ENCODE peak calls at places on chromosomes 6 and 20, in six cellular contexts. O is transverse colon, H is esophagus squamous epithelium, N is breast epithelium, S is right lobe of liver, K is A549. V is an unnamed sample.

GRCh38 chr20:24337074-24337473 is 132.4 kb upstream of the SYNDIG1 start:
- DNase-seq in O (no peak), H (no peak), N (no peak), S (no peak), K (no peak), V (no peak)

GRCh38 chr20:56689318-56689717 is 60.2 kb downstream of the TFAP2C start:
- DNase-seq in O (no peak), H (no peak), N (peak), S (no peak), K (no peak), V (no peak)

GRCh38 chr20:19992996-19993908 is 23.9 kb upstream of the NAA20 start:
- DNase-seq in O (no peak), H (no peak), N (peak), S (no peak), K (peak), V (no peak)

GRCh38 chr6:118869350-118869749 is 24.6 kb upstream of the ASF1A start:
- DNase-seq in O (no peak), H (no peak), N (no peak), S (no peak), K (no peak), V (no peak)

GRCh38 chr20:20369353-20370086 is 1.6 kb downstream of the INSM1 start:
- DNase-seq in O (peak), H (no peak), N (no peak), S (no peak), K (no peak), V (no peak)

GRCh38 chr20:20207872-20208271 is 155.5 kb downstream of the CFAP61 start:
- DNase-seq in O (no peak), H (no peak), N (no peak), S (no peak), K (no peak), V (no peak)

GRCh38 chr6:122663981-122664380 is 53.8 kb downstream of the PKIB start:
- DNase-seq in O (no peak), H (no peak), N (no peak), S (no peak), K (no peak), V (no peak)

GRCh38 chr6:142846883-142847287 is 98.1 kb downstream of the HIVEP2 start:
- DNase-seq in O (no peak), H (no peak), N (no peak), S (no peak), K (no peak), V (no peak)

DNA sequence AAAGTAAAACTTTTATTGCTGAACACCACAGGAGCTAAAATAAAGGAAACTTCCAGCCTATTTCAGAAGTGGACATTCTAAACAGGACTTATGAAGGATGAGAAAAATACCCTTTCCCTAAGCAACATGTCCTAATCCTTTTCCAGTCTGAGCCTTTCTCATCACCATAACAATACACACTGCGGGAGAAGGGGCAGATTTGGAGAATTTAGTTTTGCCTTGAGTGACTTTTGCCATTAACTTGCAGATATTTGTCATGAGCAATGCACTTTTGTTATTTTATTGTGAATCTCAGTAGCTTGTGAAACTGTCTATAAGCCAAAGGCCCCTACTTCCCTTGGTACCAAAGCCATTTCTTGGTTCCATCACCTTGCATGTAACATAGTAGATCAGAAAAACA is 53.0 kb upstream of the OLIG3 start:
- DNase-seq in O (no peak), H (no peak), N (no peak), S (no peak), K (no peak), V (no peak)
- H3K27ac ChIP-seq in O (no peak), H (no peak), N (no peak), S (no peak), K (no peak), V (no peak)

DNA sequence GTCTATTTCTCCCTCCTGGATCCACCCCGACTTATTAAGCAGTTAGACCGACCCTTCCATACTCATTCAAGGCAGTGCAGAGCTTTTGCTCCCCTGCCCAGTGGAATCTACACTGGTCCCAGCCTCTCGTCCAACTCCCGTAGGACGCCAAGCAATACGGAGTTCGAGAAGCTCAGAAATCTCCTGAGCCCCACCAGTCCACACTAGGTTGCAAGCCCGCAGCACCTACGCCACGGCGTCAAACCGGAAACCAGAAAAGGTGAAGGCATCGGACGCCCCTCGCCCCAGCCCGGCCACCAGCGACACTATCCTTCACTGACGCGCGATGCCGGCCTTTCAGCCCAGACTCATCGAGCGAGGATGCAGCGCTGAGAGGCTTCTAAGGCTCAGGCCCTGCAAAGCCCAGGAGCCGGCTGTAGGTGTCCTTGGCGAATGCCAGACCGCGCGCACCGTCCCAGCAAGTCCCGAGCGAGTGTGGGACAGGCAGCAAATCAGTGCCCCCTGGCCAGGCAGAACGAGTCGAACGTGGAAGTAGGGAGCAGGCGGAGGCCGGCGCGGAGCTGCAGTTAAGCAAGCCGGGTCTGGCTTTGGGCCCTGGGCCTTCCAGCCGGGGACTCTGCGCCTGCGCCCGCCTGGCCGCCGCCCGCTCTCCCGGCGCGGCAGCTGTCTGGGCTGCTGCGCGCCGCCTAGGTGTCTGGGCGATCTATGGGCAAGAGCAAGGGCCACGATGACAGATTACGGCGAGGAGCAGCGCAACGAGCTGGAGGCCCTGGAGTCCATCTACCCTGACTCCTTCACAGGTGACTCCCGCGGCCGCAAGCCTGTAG is at the start of gene RWDD1:
- DNase-seq in O (peak), H (peak), N (peak), S (peak), K (peak), V (peak)
- TF ChIP-seq POLR2A in O (peak), H (peak), N (peak), S (peak), K (peak), V (peak)

DNA sequence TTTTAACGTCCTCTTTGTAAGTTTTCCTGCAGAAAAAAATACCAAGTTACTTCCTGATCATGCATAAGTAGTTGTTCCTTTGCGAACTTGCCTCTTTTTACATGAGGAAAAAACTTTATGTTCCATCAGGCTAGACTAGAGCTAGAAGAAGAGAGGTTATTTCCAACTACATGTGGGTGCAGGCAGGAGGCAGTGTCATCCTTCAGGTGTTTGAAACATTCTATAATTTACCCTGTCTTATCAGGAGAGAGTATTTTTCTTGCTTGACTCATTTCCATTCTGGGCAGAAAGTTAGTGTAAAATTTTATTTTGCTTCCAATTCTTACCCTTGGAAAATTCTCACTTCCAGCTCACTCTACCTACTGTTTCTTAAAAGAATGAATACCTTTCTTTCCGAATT is 28.5 kb upstream of the EPHA7 start:
- DNase-seq in O (peak), H (no peak), N (no peak), S (no peak), K (no peak), V (no peak)
- TF ChIP-seq CTCF in O (peak), H (no peak), N (no peak), S (no peak), K (no peak), V (no peak)

DNA sequence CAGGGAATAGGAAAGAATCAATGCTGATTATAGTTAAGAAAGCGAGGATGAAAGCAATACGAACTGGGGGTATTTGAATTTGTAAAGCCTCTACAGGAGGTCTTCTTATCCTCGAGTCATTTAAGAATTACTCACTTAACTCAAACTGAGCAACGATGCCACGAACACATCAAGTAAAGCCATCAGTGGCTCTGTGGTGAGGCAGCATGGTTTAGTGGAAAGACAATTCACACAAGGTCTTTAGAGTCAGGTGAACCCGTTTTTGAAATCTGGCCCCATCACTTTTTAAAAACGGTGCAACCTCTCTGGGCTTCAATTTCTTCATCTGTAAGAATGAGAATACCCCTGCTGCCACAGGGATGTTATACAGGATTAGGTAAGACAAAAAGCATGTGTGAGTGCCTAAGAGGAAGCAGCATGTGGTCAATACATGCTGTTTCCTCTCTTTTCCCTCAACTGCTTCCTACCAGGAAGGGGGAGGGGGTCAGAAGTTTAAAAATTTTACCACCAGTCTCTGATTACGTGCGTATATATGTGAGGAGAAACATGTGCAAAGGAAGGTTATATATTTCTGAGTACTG is 162.0 kb downstream of the BTBD9 start:
- DNase-seq in O (no peak), H (no peak), N (no peak), S (no peak), K (no peak), V (no peak)
- H3K27ac ChIP-seq in O (no peak), H (no peak), N (no peak), S (no peak), K (no peak), V (no peak)

GRCh38 chr6:110180228-110181008 is at the start of gene CDC40:
- DNase-seq in O (peak), H (no peak), N (peak), S (peak), K (peak), V (peak)
- TF ChIP-seq POLR2A in O (peak), H (no peak), N (no peak), S (peak), K (peak), V (no peak)

GRCh38 chr6:149046822-149047246 is 270.7 kb upstream of the TAB2 start:
- DNase-seq in O (no peak), H (no peak), N (no peak), S (no peak), K (no peak), V (no peak)
- TF ChIP-seq CTCF in O (no peak), H (no peak), N (no peak), S (no peak), K (no peak), V (no peak)

GRCh38 chr6:89834884-89835792 is 5.5 kb downstream of the CASP8AP2 start:
- DNase-seq in O (no peak), H (no peak), N (no peak), S (no peak), K (no peak), V (no peak)
- H3K27ac ChIP-seq in O (no peak), H (no peak), N (no peak), S (no peak), K (no peak), V (no peak)

V was measured in suprapubic skin.